ENCODE peak calls at places on chromosomes 5 and 9, in ten cellular contexts. Y, G, I, X, Q, B, C, L, U and J are unnamed samples.

GRCh38 chr5:150734579-150735384 is 24.0 kb downstream of the DCTN4 start:
- DNase-seq in X (no peak), I (no peak), G (no peak), B (peak; percentile 5), L (peak; percentile 24), C (no peak), Y (no peak), Q (peak; percentile 31), U (peak; percentile 71), J (peak; percentile 25)

GRCh38 chr5:6545770-6546690 is 86.8 kb downstream of the NSUN2 start:
- DNase-seq in U (no peak), I (no peak), X (no peak), G (no peak), Y (no peak), L (no peak), B (no peak), C (no peak), Q (no peak), J (peak; percentile 68)

GRCh38 chr5:143650296-143650695 is 161.7 kb upstream of the HMHB1 start:
- DNase-seq in L (no peak), I (no peak), Y (no peak), Q (no peak), B (no peak), U (no peak), X (no peak), C (no peak), G (no peak), J (no peak)

GRCh38 chr5:139458580-139459407 is 3.7 kb downstream of the ECSCR start:
- DNase-seq in L (no peak), I (peak; percentile 84), U (no peak), G (no peak), C (peak; percentile 91), Q (no peak), X (peak; percentile 86), B (peak; percentile 70), Y (no peak), J (no peak)

GRCh38 chr9:24614070-24614469 is 68.4 kb upstream of the IZUMO3 start:
- DNase-seq in X (no peak), Y (no peak), Q (no peak), I (no peak), U (no peak), L (no peak), G (no peak), C (peak; percentile 4), B (no peak), J (peak; percentile 48)

GRCh38 chr5:104817127-104817526 is 1254.5 kb upstream of the NUDT12 start:
- DNase-seq in B (no peak), C (no peak), Q (no peak), U (no peak), I (no peak), L (no peak), X (no peak), G (no peak), Y (no peak), J (no peak)

GRCh38 chr5:150285114-150285513 is 4.5 kb downstream of the CAMK2A start:
- DNase-seq in Q (no peak), C (no peak), X (peak; percentile 44), G (no peak), I (no peak), L (no peak), Y (no peak), U (no peak), B (no peak), J (no peak)

GRCh38 chr5:43609752-43610151 is 6.8 kb downstream of the NNT start:
- DNase-seq in Y (no peak), G (no peak), L (no peak), B (no peak), U (no peak), C (no peak), X (no peak), I (no peak), Q (peak; percentile 56), J (peak; percentile 18)

GRCh38 chr9:95250462-95251058 is 66.9 kb downstream of the FANCC start:
- DNase-seq in Y (no peak), B (no peak), X (no peak), G (no peak), Q (peak; percentile 9), I (no peak), U (no peak), C (no peak), L (no peak), J (no peak)

GRCh38 chr9:125889122-125889523 is 141.9 kb downstream of the PBX3 start:
- DNase-seq in Y (no peak), U (peak; percentile 57), L (peak; percentile 71), X (peak; percentile 47), I (peak; percentile 11), B (no peak), C (peak; percentile 38), G (no peak), Q (no peak), J (peak; percentile 84)

GRCh38 chr9:110252509-110253139 is 3.7 kb downstream of the TXN start:
- DNase-seq in I (no peak), U (no peak), G (no peak), B (peak; percentile 78), L (no peak), Q (no peak), X (no peak), C (peak; percentile 15), Y (no peak), J (peak; percentile 28)

GRCh38 chr9:126939821-126940221 is 25.2 kb downstream of the RALGPS1 start:
- DNase-seq in C (no peak), L (no peak), Y (no peak), B (peak; percentile 98), G (no peak), X (no peak), I (no peak), Q (no peak), U (no peak), J (peak; percentile 97)

GRCh38 chr5:130836729-130837660 is 328.1 kb downstream of the HINT1 start:
- DNase-seq in X (no peak), B (peak; percentile 41), G (no peak), U (no peak), I (no peak), C (peak; percentile 35), Q (peak; percentile 2), Y (no peak), L (no peak), J (peak; percentile 68)